ENCODE peak calls at places on chromosomes 4 and X, in seven cellular contexts. Y is iPS-NIHi11; T is C1 segment of cervical spinal cord; N is NCI-H2107; U is stimulated activated CD8-positive, alpha-beta memory T cell treated with anti-CD3 and anti-CD28 coated beads, Interleukin-2, amount 100 ng/mL, for 48 hours; G is astrocyte of the hippocampus; F is iris pigment epithelial cell. B is an unnamed sample.

GRCh38 chr4:163164591-163164990 is 2.1 kb downstream of the NAF1 start:
- DNase-seq in Y (no peak), T (no peak), N (no peak), U (no peak), G (peak; percentile 20), F (peak; percentile 6), B (no peak)

GRCh38 chr4:2416564-2417195 is 1.8 kb downstream of the ZFYVE28 start:
- DNase-seq in Y (no peak), T (no peak), N (no peak), U (no peak), G (peak; percentile 51), F (peak; percentile 14), B (no peak)

GRCh38 chr4:11471613-11472012 is 42.9 kb upstream of the HS3ST1 start:
- DNase-seq in Y (no peak), T (peak; percentile 6), N (no peak), U (peak; percentile 6), G (no peak), F (no peak), B (no peak)

GRCh38 chrX:40154229-40154852 is 56.6 kb upstream of the BCOR start:
- DNase-seq in Y (no peak), T (no peak), N (peak; percentile 76), U (no peak), G (peak; percentile 61), F (peak; percentile 50), B (no peak)

GRCh38 chr4:174714393-174715211 is 114.4 kb downstream of the GLRA3 start:
- DNase-seq in Y (peak; percentile 76), T (no peak), N (no peak), U (no peak), G (peak; percentile 53), F (peak; percentile 72), B (no peak)

GRCh38 chrX:134526399-134526798 is 66.4 kb downstream of the HPRT1 start:
- DNase-seq in Y (no peak), T (no peak), N (no peak), U (no peak), G (peak; percentile 35), F (no peak), B (no peak)

GRCh38 chrX:9131066-9131465 is 97.1 kb upstream of the FAM9B start:
- DNase-seq in Y (no peak), T (no peak), N (no peak), U (no peak), G (no peak), F (no peak), B (no peak)

GRCh38 chr4:187664011-187664410 is 331.6 kb upstream of the ZFP42 start:
- DNase-seq in Y (no peak), T (no peak), N (no peak), U (no peak), G (no peak), F (no peak), B (no peak)

GRCh38 chrX:51641421-51642021 is 22.8 kb upstream of the CENPVL3 start:
- DNase-seq in Y (peak; percentile 43), T (no peak), N (no peak), U (no peak), G (peak; percentile 68), F (peak; percentile 59), B (no peak)

GRCh38 chrX:132837971-132838370 is 120.5 kb downstream of the HS6ST2 start:
- DNase-seq in Y (no peak), T (no peak), N (no peak), U (no peak), G (peak; percentile 11), F (no peak), B (no peak)

GRCh38 chr4:26140150-26140898 is 180.5 kb upstream of the RBPJ start:
- DNase-seq in Y (peak; percentile 46), T (no peak), N (no peak), U (no peak), G (peak; percentile 77), F (peak; percentile 63), B (no peak)

GRCh38 chr4:90030953-90031352 is 96.2 kb upstream of the CCSER1 start:
- DNase-seq in Y (peak; percentile 19), T (no peak), N (no peak), U (no peak), G (peak; percentile 4), F (peak; percentile 1), B (no peak)